ENCODE peak calls at places on chromosomes 2 and 18, in five cellular contexts. P, U, H, A and R are unnamed samples.

GRCh38 chr18:56787392-56787791 is 136.2 kb downstream of the WDR7 start:
- DNase-seq in H (no peak), A (no peak), P (no peak), U (no peak), R (no peak)

GRCh38 chr2:127012215-127012614 is 94.7 kb downstream of the BIN1 start:
- DNase-seq in H (no peak), P (no peak), U (no peak), A (no peak), R (no peak)

GRCh38 chr18:68865503-68865902 is 67.6 kb downstream of the CCDC102B start:
- DNase-seq in U (no peak), A (no peak), H (no peak), P (no peak), R (no peak)

GRCh38 chr2:238061310-238062202 is 755 bp downstream of the SCLY start:
- DNase-seq in H (peak), U (peak), A (no peak), P (peak), R (no peak)

GRCh38 chr2:230798769-230799399 is 65.9 kb upstream of the ITM2C start:
- DNase-seq in U (peak), A (no peak), H (no peak), P (no peak), R (no peak)

GRCh38 chr18:78305789-78306188 is 673.8 kb upstream of the SALL3 start:
- DNase-seq in P (no peak), H (peak), A (no peak), U (peak), R (no peak)

GRCh38 chr2:125713533-125713932 is 942.4 kb upstream of the GYPC start:
- DNase-seq in P (no peak), U (no peak), A (no peak), H (no peak), R (no peak)

GRCh38 chr2:43708891-43709290 is 32.7 kb upstream of the C1GALT1C1L start:
- DNase-seq in H (no peak), P (no peak), U (peak), A (no peak), R (no peak)

GRCh38 chr18:71233177-71233576 is 944.3 kb downstream of the SOCS6 start:
- DNase-seq in U (no peak), A (no peak), H (no peak), P (no peak), R (no peak)

GRCh38 chr2:144517825-144518699 is 1.9 kb downstream of the ZEB2 start:
- DNase-seq in P (no peak), H (no peak), A (no peak), U (no peak), R (peak)

GRCh38 chr18:41391616-41392610 is 563.1 kb upstream of the PIK3C3 start:
- DNase-seq in H (peak), U (peak), P (peak), A (no peak), R (peak)

GRCh38 chr2:76997296-76997695 is 524.9 kb downstream of the LRRTM4 start:
- DNase-seq in P (no peak), A (no peak), H (no peak), U (no peak), R (no peak)

GRCh38 chr2:151241224-151241623 is 20.4 kb downstream of the RBM43 start:
- DNase-seq in U (no peak), A (no peak), H (no peak), P (no peak), R (no peak)

GRCh38 chr2:210356944-210357343 is 42.0 kb upstream of the MYL1 start:
- DNase-seq in P (no peak), H (peak), A (no peak), U (no peak), R (no peak)

GRCh38 chr2:177352441-177353070 is 40.0 kb upstream of the AGPS start:
- DNase-seq in H (no peak), U (no peak), A (no peak), P (no peak), R (no peak)

GRCh38 chr2:9230051-9230802 is 23.6 kb downstream of the ASAP2 start:
- DNase-seq in P (no peak), H (no peak), A (no peak), U (no peak), R (peak)

GRCh38 chr2:100142393-100142792 is at the start of gene AFF3:
- DNase-seq in U (no peak), P (no peak), H (no peak), A (no peak), R (no peak)

GRCh38 chr18:47978603-47979002 is 48.1 kb upstream of the SMAD2 start:
- DNase-seq in A (no peak), H (no peak), P (no peak), U (no peak), R (no peak)

GRCh38 chr2:236162031-236162803 is 6.0 kb downstream of the GBX2 start:
- DNase-seq in H (peak), P (no peak), A (no peak), U (no peak), R (no peak)

GRCh38 chr2:10301946-10302478 is 692 bp upstream of the HPCAL1 start:
- DNase-seq in H (no peak), A (no peak), P (no peak), U (no peak), R (no peak)

GRCh38 chr2:232368311-232368731 is 10.2 kb upstream of the ALPP start:
- DNase-seq in A (no peak), H (no peak), P (no peak), U (no peak), R (no peak)

GRCh38 chr2:215654177-215654850 is 218.4 kb upstream of the FN1 start:
- DNase-seq in P (no peak), H (no peak), A (no peak), U (no peak), R (no peak)

GRCh38 chr18:75223687-75224347 is 13.2 kb downstream of the TSHZ1 start:
- DNase-seq in A (no peak), U (no peak), H (no peak), P (no peak), R (no peak)

GRCh38 chr2:85888020-85888744 is 608 bp downstream of the ST3GAL5 start:
- DNase-seq in P (peak), U (peak), A (peak), H (peak), R (peak)

GRCh38 chr2:64780041-64780440 is 126.3 kb upstream of the SERTAD2 start:
- DNase-seq in U (no peak), P (no peak), A (no peak), H (no peak), R (no peak)

GRCh38 chr2:71466301-71467179 is 13.2 kb downstream of the DYSF start:
- DNase-seq in U (peak), A (no peak), P (peak), H (peak), R (peak)

GRCh38 chr18:51068111-51068510 is 38.1 kb downstream of the SMAD4 start:
- DNase-seq in H (no peak), A (no peak), P (no peak), U (peak), R (no peak)

GRCh38 chr2:96142217-96143113 is 2.8 kb downstream of the DUSP2 start:
- DNase-seq in A (no peak), U (no peak), H (no peak), P (peak), R (peak)

GRCh38 chr2:134429886-134430285 is 176.0 kb downstream of the MGAT5 start:
- DNase-seq in A (no peak), H (no peak), P (no peak), U (no peak), R (no peak)

GRCh38 chr2:201880620-201881381 is 74.5 kb downstream of the CDK15 start:
- DNase-seq in A (no peak), U (no peak), H (no peak), P (no peak), R (no peak)

GRCh38 chr2:12769492-12770105 is 52.9 kb downstream of the TRIB2 start:
- DNase-seq in H (no peak), U (no peak), P (peak), A (no peak), R (peak)

GRCh38 chr2:203650860-203651613 is 55.4 kb upstream of the CD28 start:
- DNase-seq in A (no peak), U (peak), P (no peak), H (no peak), R (no peak)